ENCODE peak calls at places on chromosomes 5 and 9, in six cellular contexts. N, B, U, R, F and Y are unnamed samples.

GRCh38 chr5:130471-131175 is 38.7 kb downstream of the PLEKHG4B start:
- DNase-seq in B (no peak), F (no peak), U (no peak), R (no peak), N (no peak), Y (no peak)

GRCh38 chr5:150272531-150272930 is 17.0 kb downstream of the CAMK2A start:
- DNase-seq in N (no peak), B (no peak), R (no peak), U (no peak), F (peak), Y (no peak)

GRCh38 chr9:115466784-115467183 is 348.8 kb upstream of the TNC start:
- DNase-seq in B (no peak), F (no peak), N (no peak), U (no peak), R (no peak), Y (no peak)

GRCh38 chr9:8268216-8268878 is 468.8 kb upstream of the DMAC1 start:
- DNase-seq in B (no peak), U (no peak), N (no peak), R (no peak), F (no peak), Y (no peak)

GRCh38 chr5:2989517-2989916 is 238.0 kb upstream of the IRX2 start:
- DNase-seq in R (no peak), B (no peak), N (no peak), F (no peak), U (no peak), Y (no peak)

GRCh38 chr5:138712324-138712723 is 40.9 kb upstream of the CTNNA1 start:
- DNase-seq in F (no peak), U (no peak), N (no peak), B (no peak), R (no peak), Y (no peak)

GRCh38 chr9:136201609-136202448 is 3.1 kb downstream of the LHX3 start:
- DNase-seq in U (peak), B (no peak), F (no peak), R (no peak), N (no peak), Y (no peak)

GRCh38 chr5:174903333-174903732 is 179.0 kb downstream of the MSX2 start:
- DNase-seq in U (no peak), B (no peak), R (no peak), F (peak), N (no peak), Y (no peak)

GRCh38 chr5:115559524-115559923 is 14.9 kb upstream of the FEM1C start:
- DNase-seq in B (no peak), R (no peak), N (no peak), U (no peak), F (peak), Y (no peak)

GRCh38 chr5:57937501-57937900 is 454.9 kb upstream of the ACTBL2 start:
- DNase-seq in F (no peak), B (no peak), R (no peak), U (no peak), N (no peak), Y (no peak)

GRCh38 chr5:113017891-113018635 is 41.5 kb downstream of the DCP2 start:
- DNase-seq in B (no peak), R (no peak), N (no peak), U (no peak), F (no peak), Y (no peak)

GRCh38 chr5:180396931-180397330 is 43.8 kb upstream of the GFPT2 start:
- DNase-seq in F (no peak), U (no peak), B (no peak), R (no peak), N (no peak), Y (no peak)

GRCh38 chr5:96708600-96708999 is 46.4 kb downstream of the CAST start:
- DNase-seq in B (no peak), R (no peak), F (no peak), U (no peak), N (no peak), Y (no peak)

GRCh38 chr9:137972988-137973470 is 95.4 kb downstream of the CACNA1B start:
- DNase-seq in B (no peak), U (peak), R (no peak), F (no peak), N (no peak), Y (no peak)

GRCh38 chr9:80842383-80842782 is 847.0 kb downstream of the TLE1 start:
- DNase-seq in U (no peak), F (no peak), N (no peak), B (no peak), R (no peak), Y (no peak)

GRCh38 chr9:101323129-101323528 is 61.7 kb downstream of the BAAT start:
- DNase-seq in F (no peak), B (no peak), N (no peak), R (no peak), U (no peak), Y (no peak)

GRCh38 chr9:126849811-126850210 is 10.6 kb upstream of the ZBTB34 start:
- DNase-seq in B (no peak), N (no peak), F (no peak), R (no peak), U (no peak), Y (no peak)

GRCh38 chr5:43039468-43040286 is 442 bp downstream of the ANXA2R start:
- DNase-seq in R (peak), B (peak), F (peak), U (peak), N (peak), Y (peak)

GRCh38 chr5:138110266-138110963 is 26.6 kb downstream of the WNT8A start:
- DNase-seq in F (no peak), B (no peak), U (no peak), N (no peak), R (no peak), Y (no peak)

GRCh38 chr9:90022474-90022873 is 417.7 kb downstream of the GADD45G start:
- DNase-seq in R (no peak), U (no peak), F (peak), B (no peak), N (no peak), Y (peak)

GRCh38 chr5:153959134-153959957 is 79.4 kb downstream of the FAM114A2 start:
- DNase-seq in N (no peak), F (peak), B (no peak), U (no peak), R (no peak), Y (no peak)

GRCh38 chr5:171317225-171317624 is 8.2 kb downstream of the TLX3 start:
- DNase-seq in R (no peak), U (no peak), F (no peak), N (no peak), B (no peak), Y (no peak)

GRCh38 chr9:69554945-69555344 is 117.2 kb downstream of the APBA1 start:
- DNase-seq in R (no peak), U (no peak), N (no peak), F (peak), B (no peak), Y (no peak)

GRCh38 chr9:127612993-127613954 is 1.2 kb downstream of the STXBP1 start:
- DNase-seq in U (peak), F (peak), N (peak), R (peak), B (peak), Y (peak)

GRCh38 chr9:118729981-118730380 is 639.3 kb downstream of the BRINP1 start:
- DNase-seq in R (no peak), U (no peak), N (no peak), B (no peak), F (no peak), Y (no peak)

GRCh38 chr5:135891804-135892203 is 3.8 kb downstream of the IL9 start:
- DNase-seq in B (no peak), F (no peak), N (no peak), R (no peak), U (no peak), Y (no peak)

DNA sequence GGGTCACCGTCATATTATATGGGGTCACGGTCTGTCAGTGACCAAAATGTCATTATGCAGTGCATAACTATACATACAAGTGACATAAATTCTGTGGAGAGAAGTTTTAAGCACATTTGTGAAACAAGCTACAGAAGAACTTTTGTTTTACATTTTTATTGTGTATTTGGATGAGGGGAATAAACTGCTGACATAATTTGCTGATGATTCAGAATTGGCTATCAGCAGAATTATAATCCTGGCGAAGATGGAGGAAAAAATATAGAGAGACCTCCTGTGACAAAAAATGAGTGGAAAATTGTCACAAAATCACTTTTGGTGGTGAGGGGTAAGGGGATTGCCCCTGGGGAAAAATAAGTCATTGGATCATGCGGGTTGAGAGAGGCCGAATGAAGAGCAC is 116.3 kb upstream of the ANKRD55 start:
- DNase-seq in B (no peak), R (no peak), N (no peak), F (no peak), U (no peak), Y (no peak)
- TF ChIP-seq EP300 in B (no peak), R (no peak), N (no peak), F (no peak), U (no peak), Y (no peak)

DNA sequence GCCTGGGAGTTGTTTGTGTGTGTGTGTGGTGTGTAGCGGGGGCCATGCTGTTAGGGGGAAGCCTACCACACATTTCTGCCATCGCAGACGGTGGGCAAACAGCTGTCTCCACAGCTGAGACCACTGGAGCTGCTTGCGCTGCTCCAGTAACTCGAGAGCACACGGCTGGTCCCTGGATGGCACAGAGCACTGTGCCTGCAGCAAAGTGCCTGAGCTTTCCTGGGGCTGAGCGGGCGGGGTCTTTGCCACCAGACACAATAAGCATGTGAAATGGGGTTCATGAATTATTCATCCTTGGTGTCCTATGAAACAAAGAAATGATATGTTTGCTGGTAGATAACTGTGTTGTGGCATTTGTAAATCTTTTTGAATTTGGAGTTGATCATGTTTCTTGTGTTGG is 151.6 kb upstream of the MPDZ start:
- DNase-seq in B (no peak), F (no peak), R (no peak), U (peak), N (no peak), Y (no peak)
- H3K4me3 ChIP-seq in B (no peak), F (no peak), R (no peak), U (no peak), N (no peak), Y (no peak)

GRCh38 chr9:108933641-108934322 is at the start of gene ELP1:
- DNase-seq in B (peak), N (peak), U (peak), R (peak), F (peak), Y (peak)
- TF ChIP-seq POLR2A in B (peak), N (peak), U (no peak), R (no peak), F (peak), Y (no peak)

DNA sequence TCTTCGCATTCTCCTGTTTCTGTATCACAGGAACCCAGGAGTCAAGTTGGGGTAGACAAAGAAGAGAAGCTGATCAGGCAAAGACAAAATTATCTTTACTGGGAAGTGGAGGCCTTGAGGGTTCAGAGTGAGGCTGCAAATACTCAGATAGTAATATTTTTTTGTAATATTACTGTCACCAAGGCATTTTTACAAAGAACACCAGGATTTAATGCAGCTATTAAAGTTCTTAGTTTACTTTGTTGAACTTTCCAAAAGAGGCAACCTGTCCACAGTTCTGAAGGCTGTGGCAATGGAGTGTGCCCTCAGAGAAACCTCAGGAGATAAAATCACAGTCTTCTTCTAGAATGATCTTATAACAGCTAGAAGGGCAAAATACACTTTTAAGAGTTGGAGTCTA is 74.9 kb downstream of the PGM5 start:
- DNase-seq in B (no peak), U (no peak), R (no peak), N (no peak), F (no peak), Y (no peak)
- TF ChIP-seq EP300 in B (no peak), U (no peak), R (no peak), N (no peak), F (no peak), Y (no peak)

GRCh38 chr5:55622460-55622859 is 87.7 kb upstream of the PLPP1 start:
- DNase-seq in R (no peak), U (no peak), F (no peak), N (no peak), B (no peak), Y (no peak)

GRCh38 chr5:55625913-55626312 is 86.2 kb downstream of the SLC38A9 start:
- DNase-seq in B (no peak), F (no peak), R (no peak), N (no peak), U (no peak), Y (no peak)

GRCh38 chr5:55625603-55625875 is 86.6 kb downstream of the SLC38A9 start:
- DNase-seq in B (no peak), R (no peak), N (no peak), F (no peak), U (no peak), Y (no peak)

GRCh38 chr5:55624841-55625602 is 87.1 kb downstream of the SLC38A9 start:
- DNase-seq in F (no peak), U (no peak), B (no peak), N (no peak), R (no peak), Y (no peak)

DNA sequence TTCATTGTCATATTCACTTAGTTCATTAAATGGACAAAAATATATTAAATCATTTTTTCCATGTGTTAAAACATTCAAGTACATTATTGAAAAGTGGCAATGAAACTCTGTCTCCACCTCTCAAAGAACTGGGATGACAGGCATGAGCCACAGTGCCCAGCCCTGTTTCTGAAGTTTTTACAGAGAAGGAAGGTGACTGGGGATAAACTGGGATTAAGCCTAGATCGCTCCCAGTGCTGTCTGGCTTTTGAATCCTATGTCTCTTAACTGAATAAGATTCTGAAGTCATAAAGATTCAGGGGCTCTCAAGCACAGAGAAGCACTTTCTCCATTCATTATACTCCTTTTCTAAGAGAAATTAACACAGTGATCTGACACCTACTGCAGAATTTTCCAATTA is 88.3 kb downstream of the SLC38A9 start:
- DNase-seq in N (no peak), R (no peak), F (no peak), U (no peak), B (no peak), Y (no peak)
- H3K4me3 ChIP-seq in N (no peak), R (no peak), F (no peak), U (no peak), B (no peak), Y (no peak)

GRCh38 chr5:10654566-10654965 is 90.7 kb downstream of the ANKRD33B start:
- DNase-seq in N (no peak), F (no peak), U (no peak), B (no peak), R (peak), Y (peak)

GRCh38 chr5:10655041-10655685 is 91.3 kb downstream of the ANKRD33B start:
- DNase-seq in F (no peak), N (no peak), R (peak), B (no peak), U (no peak), Y (no peak)

GRCh38 chr5:10655686-10656075 is 91.8 kb downstream of the ANKRD33B start:
- DNase-seq in N (no peak), B (no peak), F (no peak), R (peak), U (no peak), Y (no peak)

GRCh38 chr5:10658265-10658664 is 94.4 kb downstream of the ANKRD33B start:
- DNase-seq in N (no peak), R (no peak), U (no peak), F (no peak), B (no peak), Y (no peak)

GRCh38 chr5:10656176-10656830 is 92.4 kb downstream of the ANKRD33B start:
- DNase-seq in R (peak), U (no peak), F (no peak), B (no peak), N (no peak), Y (peak)
- TF ChIP-seq POLR2A in R (no peak), U (no peak), F (no peak), B (no peak), N (no peak), Y (no peak)

DNA sequence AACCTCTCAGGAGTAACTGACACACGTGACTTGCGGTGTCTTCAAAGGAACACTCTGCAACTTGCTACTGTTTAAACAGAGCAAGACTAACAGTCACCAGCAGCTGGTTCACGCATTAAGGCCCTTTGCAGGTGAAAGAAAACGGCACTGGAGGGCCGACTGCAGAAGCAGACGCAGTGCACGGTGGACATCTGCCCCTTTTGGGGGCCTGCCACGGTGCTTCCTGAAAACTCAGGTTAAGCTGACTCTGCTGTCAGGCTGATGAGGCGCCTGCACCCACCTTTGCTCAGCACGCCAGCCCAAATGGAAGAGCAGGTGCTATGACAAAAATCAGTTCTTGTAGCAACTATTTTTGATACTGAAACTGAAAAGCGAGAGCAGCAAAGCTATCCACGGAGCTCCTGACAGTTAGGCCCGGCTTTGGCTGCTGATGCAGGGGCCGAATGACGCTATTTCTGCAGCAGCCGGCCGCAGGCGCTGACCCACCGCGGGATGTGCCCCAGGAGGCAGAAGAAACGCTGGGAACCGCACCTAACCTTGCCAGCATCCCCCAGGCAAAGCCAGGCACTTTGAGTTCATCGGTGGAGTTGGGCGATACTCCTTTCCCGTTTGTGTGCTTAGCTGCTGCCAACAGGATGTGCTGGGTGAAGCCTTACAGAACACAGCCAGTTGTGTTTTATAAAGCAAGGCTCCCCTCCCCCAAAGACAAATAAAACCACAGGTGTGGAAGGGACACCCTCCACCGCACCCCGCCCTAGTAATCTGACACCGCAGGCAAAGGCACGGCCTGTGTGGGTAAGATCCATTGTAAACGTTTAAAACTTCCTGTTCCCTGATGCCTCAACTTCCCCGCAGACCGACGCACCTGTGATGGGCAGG is 21.1 kb upstream of the TERT start:
- DNase-seq in F (peak), U (peak), N (peak), R (peak), B (no peak), Y (peak)
- TF ChIP-seq EP300 in F (no peak), U (no peak), N (peak), R (no peak), B (no peak), Y (no peak)

GRCh38 chr5:71700803-71701202 is 18.3 kb upstream of the CARTPT start:
- DNase-seq in N (no peak), F (no peak), U (no peak), R (no peak), B (no peak), Y (no peak)
- H3K4me3 ChIP-seq in N (no peak), F (no peak), U (no peak), R (no peak), B (no peak), Y (no peak)